ENCODE peak calls at places on chromosomes 11 and 22, in six cellular contexts. G is fibroblast of mammary gland; W is HCT116; P is stimulated activated CD4-positive, alpha-beta T cell treated with anti-CD3 and anti-CD28 coated beads, Interleukin-2, amount 100 ng/mL, for 48 hours; B is left ventricle myocardium superior; U is stromal cell of bone marrow. H is an unnamed sample.

GRCh38 chr22:26291940-26292666 is 122.8 kb downstream of the SEZ6L start:
- DNase-seq in G (no peak), W (no peak), P (no peak), B (no peak), U (no peak), H (no peak)

GRCh38 chr22:41799486-41800347 is 762 bp upstream of the CCDC134 start:
- DNase-seq in G (no peak), W (no peak), P (peak; percentile 16), B (peak; percentile 60), U (no peak), H (no peak)

GRCh38 chr22:41857160-41857859 is 24.4 kb downstream of the SREBF2 start:
- DNase-seq in G (peak; percentile 84), W (peak; percentile 65), P (peak; percentile 79), B (no peak), U (no peak), H (peak; percentile 58)

GRCh38 chr11:8963569-8964323 is 496 bp downstream of the TMEM9B start:
- DNase-seq in G (no peak), W (peak; percentile 72), P (peak; percentile 62), B (peak; percentile 84), U (no peak), H (peak; percentile 93)

GRCh38 chr11:115264278-115264677 is 239.9 kb downstream of the CADM1 start:
- DNase-seq in G (no peak), W (no peak), P (no peak), B (no peak), U (no peak), H (no peak)

GRCh38 chr22:43213066-43213465 is 26.1 kb upstream of the TTLL12 start:
- DNase-seq in G (no peak), W (no peak), P (no peak), B (no peak), U (no peak), H (peak; percentile 24)

GRCh38 chr11:11706022-11706421 is 84.2 kb upstream of the GALNT18 start:
- DNase-seq in G (peak; percentile 5), W (peak; percentile 35), P (no peak), B (no peak), U (no peak), H (no peak)

GRCh38 chr11:47406896-47407745 is 1.3 kb upstream of the SLC39A13 start:
- DNase-seq in G (no peak), W (no peak), P (no peak), B (no peak), U (no peak), H (no peak)

GRCh38 chr22:39300198-39300830 is 19.1 kb downstream of the RPL3 start:
- DNase-seq in G (no peak), W (no peak), P (no peak), B (peak; percentile 61), U (no peak), H (no peak)

GRCh38 chr11:88341852-88342251 is 4.3 kb upstream of the CTSC start:
- DNase-seq in G (no peak), W (no peak), P (no peak), B (no peak), U (no peak), H (no peak)

GRCh38 chr11:79931692-79932091 is 490.9 kb upstream of the TENM4 start:
- DNase-seq in G (no peak), W (no peak), P (no peak), B (no peak), U (no peak), H (no peak)

GRCh38 chr11:10792385-10793068 is 16.2 kb downstream of the EIF4G2 start:
- DNase-seq in G (peak; percentile 77), W (peak; percentile 72), P (peak; percentile 89), B (peak; percentile 94), U (peak; percentile 47), H (peak; percentile 84)

GRCh38 chr22:47000256-47000655 is 237.8 kb downstream of the TBC1D22A start:
- DNase-seq in G (no peak), W (no peak), P (no peak), B (no peak), U (no peak), H (no peak)

GRCh38 chr11:103862827-103863213 is 173.6 kb upstream of the DDI1 start:
- DNase-seq in G (no peak), W (no peak), P (no peak), B (no peak), U (no peak), H (no peak)

GRCh38 chr11:3126207-3126865 is 38.8 kb downstream of the OSBPL5 start:
- DNase-seq in G (no peak), W (peak; percentile 79), P (no peak), B (peak; percentile 59), U (no peak), H (no peak)

GRCh38 chr11:135022430-135022829 is 610.4 kb upstream of the B3GAT1 start:
- DNase-seq in G (no peak), W (no peak), P (no peak), B (no peak), U (no peak), H (no peak)

GRCh38 chr11:98307827-98308491 is 712.8 kb upstream of the CNTN5 start:
- DNase-seq in G (no peak), W (no peak), P (no peak), B (no peak), U (no peak), H (no peak)

GRCh38 chr11:94897330-94897768 is 76.0 kb downstream of the CWC15 start:
- DNase-seq in G (peak; percentile 62), W (peak; percentile 47), P (peak; percentile 36), B (peak; percentile 58), U (peak; percentile 25), H (no peak)

GRCh38 chr22:24554316-24555159 is at the start of gene GUCD1:
- DNase-seq in G (peak; percentile 47), W (no peak), P (peak; percentile 14), B (peak; percentile 42), U (no peak), H (peak; percentile 27)

GRCh38 chr11:2651826-2652237 is 48.0 kb downstream of the KCNQ1OT1 start:
- DNase-seq in G (no peak), W (no peak), P (no peak), B (peak; percentile 60), U (no peak), H (no peak)

GRCh38 chr11:108754901-108755625 is 90.2 kb downstream of the DDX10 start:
- DNase-seq in G (peak; percentile 80), W (no peak), P (no peak), B (no peak), U (no peak), H (no peak)

GRCh38 chr11:133835258-133836075 is 9.8 kb downstream of the SPATA19 start:
- DNase-seq in G (peak; percentile 63), W (peak; percentile 47), P (peak; percentile 40), B (no peak), U (peak; percentile 18), H (peak; percentile 69)

GRCh38 chr11:1057806-1058205 is 16.9 kb upstream of the MUC2 start:
- DNase-seq in G (no peak), W (no peak), P (no peak), B (no peak), U (no peak), H (no peak)

GRCh38 chr11:113796663-113797259 is 17.2 kb downstream of the CLDN25 start:
- DNase-seq in G (peak; percentile 48), W (peak; percentile 12), P (no peak), B (no peak), U (peak; percentile 23), H (peak; percentile 36)